ENCODE peak calls at places on chromosomes 16 and 17, in five cellular contexts. J, K, D, V and M are unnamed samples.

GRCh38 chr17:15999974-16000827 is 577 bp downstream of the TTC19 start:
- DNase-seq in J (no peak), K (no peak), D (peak), V (peak), M (no peak)

GRCh38 chr16:88696441-88696840 is 9.8 kb downstream of the RNF166 start:
- DNase-seq in J (no peak), K (no peak), D (no peak), V (no peak), M (no peak)

GRCh38 chr16:23827245-23827543 is 8.6 kb upstream of the PRKCB start:
- DNase-seq in J (no peak), K (no peak), D (no peak), V (no peak), M (no peak)

GRCh38 chr16:84047626-84048025 is 5.0 kb upstream of the SLC38A8 start:
- DNase-seq in J (no peak), K (no peak), D (no peak), V (peak), M (no peak)

GRCh38 chr16:29146266-29146665 is 161.4 kb downstream of the LAT start:
- DNase-seq in J (no peak), K (no peak), D (no peak), V (peak), M (no peak)

GRCh38 chr16:87860553-87861299 is 8.6 kb downstream of the SLC7A5 start:
- DNase-seq in J (no peak), K (no peak), D (no peak), V (peak), M (no peak)

GRCh38 chr16:86505185-86505898 is 5.0 kb upstream of the FOXF1 start:
- DNase-seq in J (no peak), K (no peak), D (no peak), V (peak), M (peak)

GRCh38 chr17:28396635-28397239 is 9.3 kb downstream of the SLC46A1 start:
- DNase-seq in J (no peak), K (no peak), D (no peak), V (no peak), M (no peak)

GRCh38 chr17:55323518-55324295 is 58.9 kb downstream of the HLF start:
- DNase-seq in J (no peak), K (no peak), D (no peak), V (no peak), M (no peak)

GRCh38 chr17:49723423-49723822 is 15.7 kb upstream of the SLC35B1 start:
- DNase-seq in J (peak), K (no peak), D (peak), V (peak), M (no peak)

GRCh38 chr17:69960755-69961154 is 114.3 kb upstream of the KCNJ16 start:
- DNase-seq in J (peak), K (peak), D (no peak), V (peak), M (no peak)

GRCh38 chr17:46832945-46833839 is 14.7 kb upstream of the WNT3 start:
- DNase-seq in J (no peak), K (no peak), D (no peak), V (no peak), M (no peak)

GRCh38 chr17:69302682-69303081 is 24.3 kb downstream of the ABCA5 start:
- DNase-seq in J (no peak), K (no peak), D (no peak), V (no peak), M (no peak)

GRCh38 chr17:1147664-1148063 is 32.1 kb downstream of the ABR start:
- DNase-seq in J (peak), K (peak), D (no peak), V (no peak), M (no peak)

GRCh38 chr17:77692571-77693161 is 265.8 kb upstream of the TNRC6C start:
- DNase-seq in J (peak), K (no peak), D (no peak), V (no peak), M (no peak)

GRCh38 chr16:69669577-69669976 is 56.8 kb downstream of the NQO1 start:
- DNase-seq in J (no peak), K (no peak), D (no peak), V (no peak), M (no peak)

GRCh38 chr17:29126268-29126923 is 53.8 kb downstream of the MYO18A start:
- DNase-seq in J (no peak), K (no peak), D (no peak), V (no peak), M (no peak)

GRCh38 chr16:84986102-84986501 is 25.2 kb downstream of the ZDHHC7 start:
- DNase-seq in J (no peak), K (peak), D (no peak), V (no peak), M (no peak)

GRCh38 chr17:40560592-40561293 is 4.5 kb downstream of the CCR7 start:
- DNase-seq in J (no peak), K (peak), D (no peak), V (no peak), M (no peak)

GRCh38 chr16:11111166-11111565 is 144.8 kb downstream of the SOCS1 start:
- DNase-seq in J (no peak), K (no peak), D (no peak), V (no peak), M (no peak)

GRCh38 chr17:38600416-38600815 is 5.3 kb downstream of the SRCIN1 start:
- DNase-seq in J (no peak), K (no peak), D (no peak), V (no peak), M (no peak)

GRCh38 chr16:81315271-81316175 is 761 bp downstream of the GAN start:
- DNase-seq in J (peak), K (peak), D (peak), V (peak), M (peak)

GRCh38 chr17:35373532-35373983 is at the start of gene SLFN11:
- DNase-seq in J (peak), K (peak), D (peak), V (peak), M (peak)

GRCh38 chr17:42055496-42055895 is 5.1 kb upstream of the C17orf113 start:
- DNase-seq in J (no peak), K (no peak), D (no peak), V (no peak), M (no peak)

GRCh38 chr16:66041907-66042306 is 324.6 kb upstream of the CDH5 start:
- DNase-seq in J (no peak), K (no peak), D (no peak), V (no peak), M (no peak)

GRCh38 chr16:28261916-28262315 is 30.4 kb upstream of the SBK1 start:
- DNase-seq in J (no peak), K (no peak), D (no peak), V (no peak), M (no peak)

GRCh38 chr16:2156025-2156848 is 655 bp downstream of the TRAF7 start:
- DNase-seq in J (no peak), K (no peak), D (no peak), V (no peak), M (peak)

GRCh38 chr16:997440-998051 is 16.0 kb downstream of the SOX8 start:
- DNase-seq in J (peak), K (peak), D (peak), V (no peak), M (peak)
- TF ChIP-seq POLR2A in J (no peak), K (no peak), D (no peak), V (no peak), M (no peak)

DNA sequence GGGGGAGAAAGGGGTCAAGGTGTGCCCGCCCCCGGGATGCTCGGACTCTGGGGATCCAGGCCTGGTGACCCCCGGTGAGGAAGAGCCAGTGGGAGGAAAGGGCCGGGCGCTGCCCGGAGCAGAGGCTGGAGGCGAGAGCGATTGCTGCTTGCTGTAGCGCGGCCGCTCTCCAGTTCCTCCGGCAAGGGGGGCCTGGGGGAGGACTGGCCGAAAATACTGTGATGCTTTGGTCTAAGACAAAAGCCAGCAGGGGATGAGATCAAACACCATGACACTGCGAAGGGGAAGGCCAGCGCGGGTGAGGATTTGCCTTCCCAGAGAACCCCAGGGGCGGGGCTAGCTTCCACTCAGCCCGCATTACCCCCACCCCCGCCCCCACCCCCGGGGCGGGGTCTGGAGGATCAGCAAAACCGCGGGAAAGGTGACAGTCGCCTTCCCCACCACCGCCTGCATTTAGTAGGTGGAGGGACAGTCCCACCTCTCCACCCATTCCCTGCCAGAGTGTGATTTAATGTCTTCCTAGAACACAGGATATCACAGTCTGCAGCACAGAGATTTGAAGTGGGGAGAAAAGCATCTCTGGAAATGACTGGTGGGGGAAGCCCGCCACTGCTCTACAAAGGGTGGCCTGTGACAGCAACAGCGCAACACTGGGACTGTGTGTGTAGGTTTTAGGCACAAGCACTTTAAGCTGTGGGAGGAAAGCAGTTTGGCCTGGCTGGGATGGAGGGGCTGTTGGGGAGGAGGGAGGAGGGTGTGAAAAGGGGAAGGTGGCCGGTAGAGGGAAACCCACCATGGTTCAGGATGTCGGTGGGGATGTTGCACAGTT is 25.7 kb downstream of the MRC2 start:
- DNase-seq in J (peak), K (peak), D (peak), V (peak), M (peak)
- TF ChIP-seq POLR2A in J (no peak), K (no peak), D (no peak), V (no peak), M (no peak)

GRCh38 chr17:74355065-74355464 is 6.6 kb downstream of the BTBD17 start:
- DNase-seq in J (no peak), K (no peak), D (no peak), V (no peak), M (peak)

GRCh38 chr17:74358696-74359095 is 3.0 kb downstream of the BTBD17 start:
- DNase-seq in J (no peak), K (no peak), D (no peak), V (no peak), M (no peak)

GRCh38 chr17:74354561-74354960 is 7.1 kb downstream of the BTBD17 start:
- DNase-seq in J (no peak), K (no peak), D (no peak), V (no peak), M (no peak)

GRCh38 chr17:74357466-74357809 is 4.2 kb downstream of the BTBD17 start:
- DNase-seq in J (no peak), K (no peak), D (no peak), V (no peak), M (no peak)

GRCh38 chr17:74356640-74357465 is 4.8 kb downstream of the BTBD17 start:
- DNase-seq in J (no peak), K (no peak), D (no peak), V (no peak), M (no peak)
- TF ChIP-seq POLR2A in J (no peak), K (no peak), D (no peak), V (no peak), M (no peak)

DNA sequence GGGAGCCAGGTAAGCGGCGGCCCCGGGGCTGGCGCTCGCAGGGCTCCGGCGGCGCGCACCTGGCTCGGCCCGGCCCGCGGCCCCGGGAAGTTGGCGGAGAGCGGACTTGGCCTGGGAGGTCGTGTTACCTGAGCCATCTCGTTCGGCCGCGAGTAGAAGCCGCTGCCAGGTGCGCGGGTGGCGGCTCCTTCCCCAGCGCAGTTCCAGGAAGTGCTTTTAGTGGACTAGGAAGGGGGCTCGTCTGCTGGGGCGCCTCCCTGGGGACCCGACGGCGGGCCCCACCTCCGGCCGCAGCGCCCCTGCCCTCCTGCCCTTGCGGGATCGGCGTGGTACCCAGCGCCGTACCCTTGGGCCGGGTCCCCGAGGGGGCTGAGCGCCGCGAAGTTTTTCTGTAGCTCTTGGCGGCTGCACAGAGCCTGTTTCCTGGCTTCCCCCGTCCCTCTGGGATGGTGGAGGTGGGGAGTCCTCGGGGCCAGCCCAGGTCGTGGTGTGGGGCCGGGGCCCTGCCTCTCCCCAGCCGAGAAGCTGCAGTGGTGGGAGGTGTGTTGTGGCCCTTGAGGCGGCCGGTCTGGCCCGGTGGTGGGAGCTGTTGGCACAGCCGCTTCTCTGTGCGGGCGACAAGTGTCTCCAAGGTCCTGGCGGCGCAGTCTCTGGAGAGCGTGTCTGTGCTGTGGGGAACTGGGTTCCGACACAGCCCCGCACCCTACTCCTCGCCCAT is 96.9 kb downstream of the RAB11FIP4 start:
- DNase-seq in J (no peak), K (peak), D (no peak), V (no peak), M (peak)
- TF ChIP-seq POLR2A in J (no peak), K (no peak), D (no peak), V (no peak), M (no peak)

GRCh38 chr16:67311607-67312449 is 14.7 kb downstream of the KCTD19 start:
- DNase-seq in J (no peak), K (no peak), D (peak), V (no peak), M (no peak)
- TF ChIP-seq POLR2A in J (no peak), K (no peak), D (no peak), V (no peak), M (no peak)

GRCh38 chr16:30659507-30660423 is 1.5 kb downstream of the FBRS start:
- DNase-seq in J (peak), K (no peak), D (no peak), V (peak), M (no peak)

GRCh38 chr16:30663038-30663437 is 4.8 kb downstream of the FBRS start:
- DNase-seq in J (no peak), K (no peak), D (no peak), V (no peak), M (no peak)

GRCh38 chr16:30662449-30662848 is 4.2 kb downstream of the FBRS start:
- DNase-seq in J (no peak), K (no peak), D (no peak), V (no peak), M (no peak)

GRCh38 chr16:30658731-30659506 is 688 bp downstream of the FBRS start:
- DNase-seq in J (no peak), K (peak), D (peak), V (peak), M (peak)

DNA sequence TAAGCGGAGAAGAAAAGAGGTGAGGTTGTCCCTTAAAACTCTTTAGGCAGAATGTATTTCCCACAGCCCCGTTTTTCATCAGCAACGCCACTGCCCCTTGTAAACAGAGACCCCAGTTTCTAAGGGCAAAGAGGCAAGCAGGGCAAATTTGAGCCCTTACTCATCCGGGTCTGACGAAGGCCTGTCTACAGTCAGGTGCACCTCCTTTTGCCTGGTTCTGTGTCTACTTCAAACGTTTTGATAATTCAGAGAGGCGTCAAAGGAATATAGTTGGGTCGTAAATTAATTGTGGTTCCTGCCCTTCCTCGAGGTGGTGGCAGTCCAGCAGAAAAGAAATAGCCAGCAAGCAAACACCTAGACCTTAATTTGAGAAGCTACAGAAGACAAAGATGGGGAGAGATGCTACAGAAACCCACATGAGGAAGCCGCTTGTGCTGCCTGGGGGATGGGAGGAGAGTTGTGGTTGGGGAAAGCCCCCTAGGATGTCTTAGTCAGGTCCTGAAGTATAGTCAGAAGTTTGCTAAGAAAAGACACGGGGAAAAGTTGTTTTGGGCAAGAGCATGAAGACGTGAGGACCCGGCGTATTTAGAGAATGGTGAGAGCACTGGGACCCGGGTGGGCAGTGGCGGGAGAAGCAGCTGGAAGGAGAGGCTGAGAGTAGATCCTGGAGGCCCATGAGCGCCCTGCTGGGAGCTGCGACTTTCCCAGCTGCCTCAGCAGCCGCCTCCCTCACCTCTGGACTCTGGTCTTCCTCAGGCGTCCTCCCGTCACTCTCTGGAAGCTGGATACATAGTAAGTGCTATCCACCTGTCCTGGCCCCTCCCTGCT is 2.4 kb downstream of the FBRS start:
- DNase-seq in J (no peak), K (no peak), D (no peak), V (no peak), M (no peak)
- TF ChIP-seq POLR2A in J (no peak), K (no peak), D (no peak), V (no peak), M (no peak)